ENCODE peak calls at places on chromosome 6, in six cellular contexts. Y, W, B, T, K and Q are unnamed samples.

GRCh38 chr6:45504947-45505346 is 127.2 kb upstream of the SUPT3H start:
- DNase-seq in Y (peak; percentile 71), W (peak; percentile 97), B (peak; percentile 98), T (no peak), K (no peak), Q (peak; percentile 40)

GRCh38 chr6:141261016-141261671 is 871.6 kb upstream of the GJE1 start:
- DNase-seq in Y (no peak), W (no peak), B (no peak), T (no peak), K (no peak), Q (no peak)

GRCh38 chr6:14453712-14454466 is 336.3 kb downstream of the CD83 start:
- DNase-seq in Y (no peak), W (no peak), B (no peak), T (no peak), K (no peak), Q (no peak)

GRCh38 chr6:45378324-45378926 is 691 bp upstream of the SUPT3H start:
- DNase-seq in Y (no peak), W (no peak), B (no peak), T (no peak), K (no peak), Q (peak; percentile 30)

GRCh38 chr6:164188861-164189260 is 774.3 kb downstream of the QKI start:
- DNase-seq in Y (no peak), W (no peak), B (no peak), T (no peak), K (no peak), Q (no peak)

GRCh38 chr6:144330588-144330987 is 45.5 kb downstream of the UTRN start:
- DNase-seq in Y (no peak), W (no peak), B (no peak), T (no peak), K (no peak), Q (peak; percentile 92)

GRCh38 chr6:37058084-37058586 is 52.7 kb downstream of the FGD2 start:
- DNase-seq in Y (peak; percentile 59), W (no peak), B (peak; percentile 76), T (no peak), K (no peak), Q (no peak)

GRCh38 chr6:31900917-31901414 is 920 bp downstream of the ZBTB12 start:
- DNase-seq in Y (no peak), W (no peak), B (no peak), T (no peak), K (peak; percentile 61), Q (no peak)

GRCh38 chr6:95551678-95552324 is 25.5 kb upstream of the MANEA start:
- DNase-seq in Y (no peak), W (no peak), B (no peak), T (no peak), K (peak; percentile 53), Q (no peak)

GRCh38 chr6:13811627-13812358 is 2.6 kb downstream of the MCUR1 start:
- DNase-seq in Y (no peak), W (no peak), B (no peak), T (no peak), K (peak; percentile 83), Q (peak; percentile 50)

GRCh38 chr6:132122176-132122575 is 171.0 kb upstream of the CCN2 start:
- DNase-seq in Y (no peak), W (no peak), B (no peak), T (no peak), K (no peak), Q (no peak)

GRCh38 chr6:92446052-92446451 is 973.3 kb downstream of the EPHA7 start:
- DNase-seq in Y (no peak), W (no peak), B (no peak), T (no peak), K (no peak), Q (no peak)

GRCh38 chr6:144265390-144265789 is 19.7 kb upstream of the UTRN start:
- DNase-seq in Y (peak; percentile 92), W (no peak), B (peak; percentile 61), T (peak; percentile 3), K (no peak), Q (peak; percentile 28)

GRCh38 chr6:134363323-134364039 is 45.6 kb upstream of the SGK1 start:
- DNase-seq in Y (peak; percentile 78), W (no peak), B (peak; percentile 91), T (no peak), K (no peak), Q (no peak)

GRCh38 chr6:25404693-25405169 is 125.6 kb downstream of the CARMIL1 start:
- DNase-seq in Y (no peak), W (no peak), B (no peak), T (peak; percentile 89), K (no peak), Q (no peak)

GRCh38 chr6:164322533-164322932 is 908.0 kb downstream of the QKI start:
- DNase-seq in Y (peak; percentile 95), W (no peak), B (no peak), T (no peak), K (no peak), Q (no peak)

GRCh38 chr6:35893246-35893645 is 27.7 kb downstream of the SRPK1 start:
- DNase-seq in Y (no peak), W (no peak), B (peak; percentile 4), T (no peak), K (no peak), Q (no peak)

GRCh38 chr6:161477901-161478425 is 204.1 kb upstream of the AGPAT4 start:
- DNase-seq in Y (no peak), W (no peak), B (no peak), T (no peak), K (no peak), Q (no peak)

GRCh38 chr6:15776458-15776980 is 113.7 kb upstream of the DTNBP1 start:
- DNase-seq in Y (no peak), W (no peak), B (no peak), T (no peak), K (no peak), Q (no peak)

DNA sequence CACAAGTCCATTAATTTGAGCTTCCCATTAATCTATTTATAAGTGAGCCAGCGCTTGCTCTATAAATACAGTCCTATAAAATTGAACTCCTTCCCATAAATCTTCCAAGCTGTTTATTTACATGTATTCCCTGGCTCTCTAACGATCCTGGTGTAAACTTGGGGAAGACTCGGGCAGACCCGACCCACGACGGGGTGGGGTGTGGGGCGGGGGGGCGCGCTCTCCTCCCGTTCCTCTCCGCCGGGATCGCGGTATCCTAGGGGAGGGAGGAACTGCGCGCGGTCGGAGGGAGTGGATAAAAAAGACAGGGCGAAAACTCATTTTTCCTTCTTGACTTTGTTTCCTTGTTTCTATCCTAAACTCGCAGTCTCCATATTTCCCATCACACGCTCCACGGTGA is 31.1 kb downstream of the TFAP2B start:
- DNase-seq in Y (no peak), W (no peak), B (no peak), T (no peak), K (no peak), Q (no peak)
- H3K4me3 ChIP-seq in Y (no peak overlapping the region), W (no peak overlapping the region), B (no peak overlapping the region), T (no peak overlapping the region), K (no peak overlapping the region), Q (no peak overlapping the region)

DNA sequence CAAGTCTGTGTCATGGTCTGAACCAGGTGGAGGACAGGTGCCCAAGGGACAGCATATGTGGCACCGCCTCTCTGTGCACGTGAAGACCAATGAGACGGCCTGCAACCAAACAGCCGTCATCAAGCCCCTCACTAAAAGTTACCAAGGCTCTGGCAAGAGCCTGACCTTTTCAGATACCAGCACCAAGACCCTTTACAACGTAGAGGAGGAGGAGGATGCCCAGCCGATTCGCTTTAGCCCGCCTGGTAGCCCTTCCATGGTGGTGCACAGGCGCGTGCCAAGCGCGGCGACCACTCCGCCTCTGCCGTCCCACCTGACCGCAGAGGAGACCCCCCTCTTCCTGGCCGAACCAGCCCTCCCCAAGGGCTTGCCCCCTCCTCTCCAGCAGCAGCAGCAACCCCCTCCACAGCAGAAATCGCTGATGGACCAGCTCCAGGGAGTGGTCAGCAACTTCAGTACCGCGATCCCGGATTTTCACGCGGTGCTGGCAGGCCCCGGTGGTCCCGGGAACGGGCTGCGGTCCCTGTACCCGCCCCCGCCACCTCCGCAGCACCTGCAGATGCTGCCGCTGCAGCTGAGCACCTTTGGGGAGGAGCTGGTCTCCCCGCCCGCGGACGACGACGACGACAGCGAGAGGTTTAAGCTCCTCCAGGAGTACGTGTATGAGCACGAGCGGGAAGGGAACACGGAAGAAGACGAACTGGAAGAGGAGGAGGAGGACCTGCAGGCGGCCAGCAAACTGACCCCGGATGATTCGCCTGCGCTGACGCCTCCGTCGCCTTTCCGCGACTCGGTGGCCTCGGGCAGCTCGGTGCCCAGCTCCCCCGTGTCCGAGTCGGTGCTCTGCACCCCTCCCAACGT is 109.5 kb upstream of the RAB32 start:
- DNase-seq in Y (peak; percentile 4), W (no peak), B (no peak), T (no peak), K (no peak), Q (no peak)
- H3K4me3 ChIP-seq in Y (peak overlapping the region; percentile 36), W (peak overlapping the region; percentile 22), B (peak overlapping the region; percentile 21), T (no peak overlapping the region), K (no peak overlapping the region), Q (peak overlapping the region; percentile 5)

GRCh38 chr6:100463685-100464161 is 998 bp downstream of the SIM1 start:
- DNase-seq in Y (no peak), W (no peak), B (no peak), T (no peak), K (no peak), Q (no peak)

GRCh38 chr6:100462990-100463684 is 1.6 kb downstream of the SIM1 start:
- DNase-seq in Y (no peak), W (no peak), B (no peak), T (no peak), K (no peak), Q (no peak)

GRCh38 chr6:100465701-100466409 is 1.1 kb upstream of the SIM1 start:
- DNase-seq in Y (peak; percentile 19), W (no peak), B (no peak), T (no peak), K (no peak), Q (no peak)

GRCh38 chr6:100464910-100465700 is at the start of gene SIM1:
- DNase-seq in Y (peak; percentile 69), W (peak; percentile 90), B (peak; percentile 59), T (no peak), K (no peak), Q (no peak)

GRCh38 chr6:100464162-100464851 is 414 bp downstream of the SIM1 start:
- DNase-seq in Y (no peak), W (no peak), B (no peak), T (no peak), K (no peak), Q (no peak)
- H3K4me3 ChIP-seq in Y (no peak overlapping the region), W (peak overlapping the region; percentile 89), B (no peak overlapping the region), T (no peak overlapping the region), K (no peak overlapping the region), Q (no peak overlapping the region)

DNA sequence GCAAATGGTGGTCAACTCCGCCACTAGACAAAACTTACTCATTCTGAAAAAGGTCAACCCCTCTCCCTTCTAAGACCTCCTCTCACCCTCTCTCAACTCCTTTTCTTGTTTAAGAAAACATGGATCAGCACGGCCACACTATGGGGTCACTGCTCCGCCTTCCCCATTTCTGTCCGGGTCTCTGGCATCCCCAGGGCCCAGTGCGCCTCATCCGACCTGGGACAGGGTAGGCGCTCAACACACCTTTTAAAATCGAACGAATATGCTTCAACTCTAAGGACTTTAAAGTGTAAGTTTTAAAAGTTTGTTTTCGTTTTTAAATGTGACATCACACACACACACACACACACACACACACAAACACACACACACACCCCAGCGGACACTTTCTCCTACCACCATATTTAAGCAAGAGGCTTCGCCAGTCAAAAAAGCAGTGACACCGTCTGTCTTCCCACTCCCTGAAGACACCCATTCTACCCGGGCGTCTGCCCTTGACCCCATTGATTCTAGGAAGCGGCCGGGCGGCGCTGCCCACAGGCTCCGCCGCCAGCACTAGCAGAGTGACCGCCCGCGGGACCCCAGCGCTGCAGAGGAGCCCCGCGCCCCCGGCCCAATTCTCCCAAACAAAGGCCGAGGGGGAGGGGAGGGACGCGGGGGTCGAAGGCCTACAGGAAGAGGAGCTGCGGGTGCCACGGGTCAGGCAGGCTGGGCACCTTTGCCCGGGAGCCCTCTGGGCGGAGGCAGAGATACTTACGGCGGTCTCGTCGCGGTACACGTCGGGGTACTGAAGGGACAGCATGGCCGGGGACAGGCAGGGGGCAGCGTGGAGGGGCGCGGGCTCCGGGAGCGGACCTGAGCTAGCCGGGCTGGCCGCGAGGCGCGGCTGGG is 547 bp downstream of the PREP start:
- DNase-seq in Y (peak; percentile 58), W (no peak), B (peak; percentile 36), T (peak; percentile 49), K (no peak), Q (no peak)
- H3K4me3 ChIP-seq in Y (peak overlapping the region; percentile 99), W (peak overlapping the region; percentile 89), B (peak overlapping the region; percentile 76), T (peak overlapping the region; percentile 100), K (peak overlapping the region; percentile 89), Q (peak overlapping the region; percentile 95)